ENCODE peak calls at places on chromosome 6, in five cellular contexts. One of them, this sample, is unnamed.

GRCh38 chr6:11393713-11394627 is 143.6 kb upstream of the TMEM170B start:
- DNase-seq in effector CD4-positive, alpha-beta T cell: no peak
- DNase-seq in neuronal stem cell: no peak
- DNase-seq in GM12865: no peak
- DNase-seq in effector memory CD4-positive, alpha-beta T cell: no peak
- DNase-seq in this sample: no peak

GRCh38 chr6:25876203-25876602 is 2.2 kb upstream of the SLC17A3 start:
- DNase-seq in GM12865: no peak
- DNase-seq in neuronal stem cell: no peak
- DNase-seq in effector memory CD4-positive, alpha-beta T cell: no peak
- DNase-seq in effector CD4-positive, alpha-beta T cell: no peak
- DNase-seq in this sample: no peak

GRCh38 chr6:26478985-26479278 is 21.2 kb upstream of the BTN1A1 start:
- DNase-seq in effector CD4-positive, alpha-beta T cell: no peak
- DNase-seq in neuronal stem cell: no peak
- DNase-seq in GM12865: no peak
- DNase-seq in effector memory CD4-positive, alpha-beta T cell: no peak
- DNase-seq in this sample: no peak

GRCh38 chr6:53679446-53679933 is 13.9 kb upstream of the KLHL31 start:
- DNase-seq in GM12865: peak; percentile 28
- DNase-seq in effector memory CD4-positive, alpha-beta T cell: no peak
- DNase-seq in neuronal stem cell: no peak
- DNase-seq in effector CD4-positive, alpha-beta T cell: no peak
- DNase-seq in this sample: no peak

GRCh38 chr6:7745942-7746341 is 20.0 kb downstream of the BMP6 start:
- DNase-seq in effector CD4-positive, alpha-beta T cell: no peak
- DNase-seq in neuronal stem cell: no peak
- DNase-seq in effector memory CD4-positive, alpha-beta T cell: no peak
- DNase-seq in GM12865: no peak
- DNase-seq in this sample: no peak

GRCh38 chr6:147382945-147383554 is 125.4 kb upstream of the SAMD5 start:
- DNase-seq in effector CD4-positive, alpha-beta T cell: no peak
- DNase-seq in effector memory CD4-positive, alpha-beta T cell: no peak
- DNase-seq in neuronal stem cell: peak; percentile 4
- DNase-seq in GM12865: no peak
- DNase-seq in this sample: no peak

GRCh38 chr6:121670511-121670910 is 235.1 kb downstream of the GJA1 start:
- DNase-seq in effector memory CD4-positive, alpha-beta T cell: no peak
- DNase-seq in neuronal stem cell: no peak
- DNase-seq in effector CD4-positive, alpha-beta T cell: no peak
- DNase-seq in GM12865: no peak
- DNase-seq in this sample: no peak

GRCh38 chr6:25360611-25361010 is 81.4 kb downstream of the CARMIL1 start:
- DNase-seq in GM12865: no peak
- DNase-seq in effector CD4-positive, alpha-beta T cell: no peak
- DNase-seq in effector memory CD4-positive, alpha-beta T cell: no peak
- DNase-seq in neuronal stem cell: no peak
- DNase-seq in this sample: no peak

GRCh38 chr6:28399370-28400121 is at the start of gene ZSCAN12:
- DNase-seq in GM12865: peak; percentile 96
- DNase-seq in effector memory CD4-positive, alpha-beta T cell: peak; percentile 53
- DNase-seq in effector CD4-positive, alpha-beta T cell: peak; percentile 65
- DNase-seq in neuronal stem cell: peak; percentile 84
- DNase-seq in this sample: peak; percentile 52

GRCh38 chr6:52517502-52518278 is 59.2 kb downstream of the TRAM2 start:
- DNase-seq in neuronal stem cell: peak; percentile 36
- DNase-seq in GM12865: peak; percentile 69
- DNase-seq in effector CD4-positive, alpha-beta T cell: no peak
- DNase-seq in effector memory CD4-positive, alpha-beta T cell: no peak
- DNase-seq in this sample: peak; percentile 66

GRCh38 chr6:144415835-144416237 is 130.7 kb downstream of the UTRN start:
- DNase-seq in GM12865: no peak
- DNase-seq in effector CD4-positive, alpha-beta T cell: no peak
- DNase-seq in effector memory CD4-positive, alpha-beta T cell: no peak
- DNase-seq in neuronal stem cell: no peak
- DNase-seq in this sample: no peak

GRCh38 chr6:106520711-106521367 is 108.5 kb downstream of the RTN4IP1 start:
- DNase-seq in GM12865: peak; percentile 97
- DNase-seq in effector CD4-positive, alpha-beta T cell: peak; percentile 80
- DNase-seq in neuronal stem cell: no peak
- DNase-seq in effector memory CD4-positive, alpha-beta T cell: peak; percentile 73
- DNase-seq in this sample: peak; percentile 61

GRCh38 chr6:169155481-169155880 is 98.2 kb downstream of the THBS2 start:
- DNase-seq in effector CD4-positive, alpha-beta T cell: no peak
- DNase-seq in effector memory CD4-positive, alpha-beta T cell: no peak
- DNase-seq in neuronal stem cell: no peak
- DNase-seq in GM12865: no peak
- DNase-seq in this sample: no peak

GRCh38 chr6:111481836-111482235 is 1.2 kb downstream of the REV3L start:
- DNase-seq in GM12865: no peak
- DNase-seq in neuronal stem cell: no peak
- DNase-seq in effector CD4-positive, alpha-beta T cell: no peak
- DNase-seq in effector memory CD4-positive, alpha-beta T cell: no peak
- DNase-seq in this sample: no peak

GRCh38 chr6:71387179-71387578 is 98.6 kb downstream of the OGFRL1 start:
- DNase-seq in neuronal stem cell: no peak
- DNase-seq in effector CD4-positive, alpha-beta T cell: no peak
- DNase-seq in GM12865: no peak
- DNase-seq in effector memory CD4-positive, alpha-beta T cell: no peak
- DNase-seq in this sample: no peak

GRCh38 chr6:170097505-170098427 is 193.1 kb downstream of the DLL1 start:
- DNase-seq in GM12865: no peak
- DNase-seq in neuronal stem cell: no peak
- DNase-seq in effector memory CD4-positive, alpha-beta T cell: no peak
- DNase-seq in effector CD4-positive, alpha-beta T cell: no peak
- DNase-seq in this sample: no peak

GRCh38 chr6:132768051-132768517 is 10.4 kb upstream of the VNN2 start:
- DNase-seq in effector CD4-positive, alpha-beta T cell: no peak
- DNase-seq in GM12865: peak; percentile 72
- DNase-seq in neuronal stem cell: peak; percentile 29
- DNase-seq in effector memory CD4-positive, alpha-beta T cell: no peak
- DNase-seq in this sample: peak; percentile 51

GRCh38 chr6:39818695-39819094 is 26.5 kb downstream of the DAAM2 start:
- DNase-seq in neuronal stem cell: no peak
- DNase-seq in GM12865: no peak
- DNase-seq in effector CD4-positive, alpha-beta T cell: no peak
- DNase-seq in effector memory CD4-positive, alpha-beta T cell: no peak
- DNase-seq in this sample: no peak

GRCh38 chr6:131727868-131728267 is 17.1 kb upstream of the CTAGE9 start:
- DNase-seq in effector CD4-positive, alpha-beta T cell: no peak
- DNase-seq in neuronal stem cell: no peak
- DNase-seq in GM12865: no peak
- DNase-seq in effector memory CD4-positive, alpha-beta T cell: no peak
- DNase-seq in this sample: no peak

GRCh38 chr6:41636803-41637178 is 1.5 kb upstream of the MDFI start:
- DNase-seq in GM12865: no peak
- DNase-seq in neuronal stem cell: no peak
- DNase-seq in effector CD4-positive, alpha-beta T cell: no peak
- DNase-seq in effector memory CD4-positive, alpha-beta T cell: no peak
- DNase-seq in this sample: no peak

GRCh38 chr6:129544892-129545612 is 164.9 kb downstream of the ARHGAP18 start:
- DNase-seq in GM12865: no peak
- DNase-seq in neuronal stem cell: no peak
- DNase-seq in effector CD4-positive, alpha-beta T cell: no peak
- DNase-seq in effector memory CD4-positive, alpha-beta T cell: no peak
- DNase-seq in this sample: no peak

GRCh38 chr6:73714227-73714626 is 18.2 kb downstream of the CD109 start:
- DNase-seq in effector CD4-positive, alpha-beta T cell: no peak
- DNase-seq in neuronal stem cell: no peak
- DNase-seq in GM12865: no peak
- DNase-seq in effector memory CD4-positive, alpha-beta T cell: no peak
- DNase-seq in this sample: no peak

GRCh38 chr6:78851156-78851555 is 16.2 kb upstream of the IRAK1BP1 start:
- DNase-seq in effector memory CD4-positive, alpha-beta T cell: no peak
- DNase-seq in effector CD4-positive, alpha-beta T cell: no peak
- DNase-seq in neuronal stem cell: no peak
- DNase-seq in GM12865: no peak
- DNase-seq in this sample: no peak

GRCh38 chr6:20424679-20425078 is 23.0 kb downstream of the E2F3 start:
- DNase-seq in effector CD4-positive, alpha-beta T cell: no peak
- DNase-seq in effector memory CD4-positive, alpha-beta T cell: no peak
- DNase-seq in GM12865: no peak
- DNase-seq in neuronal stem cell: no peak
- DNase-seq in this sample: no peak

GRCh38 chr6:135158397-135158796 is 22.7 kb upstream of the MYB start:
- DNase-seq in effector CD4-positive, alpha-beta T cell: no peak
- DNase-seq in neuronal stem cell: no peak
- DNase-seq in effector memory CD4-positive, alpha-beta T cell: no peak
- DNase-seq in GM12865: no peak
- DNase-seq in this sample: no peak

GRCh38 chr6:137958809-137959565 is 91.9 kb downstream of the TNFAIP3 start:
- DNase-seq in neuronal stem cell: no peak
- DNase-seq in GM12865: no peak
- DNase-seq in effector memory CD4-positive, alpha-beta T cell: no peak
- DNase-seq in effector CD4-positive, alpha-beta T cell: no peak
- DNase-seq in this sample: no peak

GRCh38 chr6:135739288-135739687 is 112.2 kb upstream of the PDE7B start:
- DNase-seq in effector CD4-positive, alpha-beta T cell: no peak
- DNase-seq in neuronal stem cell: no peak
- DNase-seq in GM12865: no peak
- DNase-seq in effector memory CD4-positive, alpha-beta T cell: no peak
- DNase-seq in this sample: no peak

GRCh38 chr6:131292145-131292938 is 157.1 kb downstream of the AKAP7 start:
- DNase-seq in GM12865: no peak
- DNase-seq in effector memory CD4-positive, alpha-beta T cell: no peak
- DNase-seq in neuronal stem cell: no peak
- DNase-seq in effector CD4-positive, alpha-beta T cell: no peak
- DNase-seq in this sample: no peak

GRCh38 chr6:11272491-11273192 is 40.2 kb upstream of the NEDD9 start:
- DNase-seq in effector CD4-positive, alpha-beta T cell: no peak
- DNase-seq in neuronal stem cell: no peak
- DNase-seq in effector memory CD4-positive, alpha-beta T cell: no peak
- DNase-seq in GM12865: no peak
- DNase-seq in this sample: no peak

GRCh38 chr6:35056952-35057351 is 84.2 kb downstream of the TCP11 start:
- DNase-seq in neuronal stem cell: no peak
- DNase-seq in effector memory CD4-positive, alpha-beta T cell: no peak
- DNase-seq in GM12865: no peak
- DNase-seq in effector CD4-positive, alpha-beta T cell: no peak
- DNase-seq in this sample: no peak

GRCh38 chr6:25883991-25884390 is 9.9 kb upstream of the SLC17A3 start:
- DNase-seq in neuronal stem cell: no peak
- DNase-seq in GM12865: no peak
- DNase-seq in effector CD4-positive, alpha-beta T cell: no peak
- DNase-seq in effector memory CD4-positive, alpha-beta T cell: no peak
- DNase-seq in this sample: no peak

GRCh38 chr6:82348130-82348529 is 15.5 kb upstream of the TPBG start:
- DNase-seq in effector memory CD4-positive, alpha-beta T cell: no peak
- DNase-seq in effector CD4-positive, alpha-beta T cell: no peak
- DNase-seq in neuronal stem cell: no peak
- DNase-seq in GM12865: no peak
- DNase-seq in this sample: no peak